ENCODE peak calls at places on chromosomes 13 and 19, in six cellular contexts. One of them, this sample, is unnamed.

GRCh38 chr19:10478476-10478875 is 24.7 kb downstream of the KEAP1 start:
- DNase-seq in GM20000: no peak
- DNase-seq in RWPE1: no peak
- DNase-seq in HL-60: no peak
- DNase-seq in B cell: no peak
- DNase-seq in cardiac muscle cell: no peak
- DNase-seq in this sample: no peak

GRCh38 chr19:37309834-37310575 is 60.9 kb upstream of the ZNF527 start:
- DNase-seq in GM20000: no peak
- DNase-seq in HL-60: peak; percentile 29
- DNase-seq in cardiac muscle cell: no peak
- DNase-seq in RWPE1: no peak
- DNase-seq in B cell: no peak
- DNase-seq in this sample: no peak

GRCh38 chr19:6568816-6569215 is 22.1 kb downstream of the CD70 start:
- DNase-seq in RWPE1: no peak
- DNase-seq in HL-60: no peak
- DNase-seq in cardiac muscle cell: peak; percentile 59
- DNase-seq in B cell: no peak
- DNase-seq in GM20000: no peak
- DNase-seq in this sample: no peak

GRCh38 chr13:83229574-83230300 is 652.5 kb downstream of the SLITRK1 start:
- DNase-seq in B cell: no peak
- DNase-seq in GM20000: no peak
- DNase-seq in RWPE1: no peak
- DNase-seq in HL-60: no peak
- DNase-seq in cardiac muscle cell: peak; percentile 20
- DNase-seq in this sample: no peak

GRCh38 chr19:44657211-44657921 is 13.7 kb downstream of the PVR start:
- DNase-seq in RWPE1: peak; percentile 54
- DNase-seq in HL-60: peak; percentile 72
- DNase-seq in B cell: peak; percentile 66
- DNase-seq in cardiac muscle cell: peak; percentile 82
- DNase-seq in GM20000: peak; percentile 80
- DNase-seq in this sample: peak; percentile 91

GRCh38 chr13:97256343-97256783 is 34.2 kb downstream of the MBNL2 start:
- DNase-seq in B cell: no peak
- DNase-seq in GM20000: no peak
- DNase-seq in RWPE1: peak; percentile 77
- DNase-seq in cardiac muscle cell: peak; percentile 95
- DNase-seq in HL-60: no peak
- DNase-seq in this sample: no peak

GRCh38 chr13:51950722-51951121 is 60.5 kb downstream of the ATP7B start:
- DNase-seq in B cell: no peak
- DNase-seq in cardiac muscle cell: peak; percentile 4
- DNase-seq in GM20000: no peak
- DNase-seq in RWPE1: no peak
- DNase-seq in HL-60: no peak
- DNase-seq in this sample: no peak

GRCh38 chr19:29596080-29596479 is 10.0 kb upstream of the POP4 start:
- DNase-seq in B cell: no peak
- DNase-seq in RWPE1: no peak
- DNase-seq in GM20000: no peak
- DNase-seq in cardiac muscle cell: no peak
- DNase-seq in HL-60: no peak
- DNase-seq in this sample: no peak

GRCh38 chr13:83065136-83065535 is 817.1 kb downstream of the SLITRK1 start:
- DNase-seq in cardiac muscle cell: peak; percentile 97
- DNase-seq in B cell: no peak
- DNase-seq in RWPE1: peak; percentile 0
- DNase-seq in HL-60: no peak
- DNase-seq in GM20000: no peak
- DNase-seq in this sample: no peak

GRCh38 chr19:39195755-39196154 is 1.0 kb upstream of the NCCRP1 start:
- DNase-seq in cardiac muscle cell: no peak
- DNase-seq in RWPE1: no peak
- DNase-seq in GM20000: no peak
- DNase-seq in HL-60: no peak
- DNase-seq in B cell: peak; percentile 25
- DNase-seq in this sample: no peak

GRCh38 chr19:39196860-39197562 is at the start of gene NCCRP1:
- DNase-seq in B cell: peak; percentile 51
- DNase-seq in cardiac muscle cell: no peak
- DNase-seq in HL-60: no peak
- DNase-seq in RWPE1: no peak
- DNase-seq in GM20000: no peak
- DNase-seq in this sample: no peak

GRCh38 chr19:39199025-39199424 is 2.3 kb downstream of the NCCRP1 start:
- DNase-seq in GM20000: no peak
- DNase-seq in RWPE1: no peak
- DNase-seq in B cell: peak; percentile 25
- DNase-seq in HL-60: no peak
- DNase-seq in cardiac muscle cell: peak; percentile 81
- DNase-seq in this sample: no peak

GRCh38 chr19:39196320-39196719 is 444 bp upstream of the NCCRP1 start:
- DNase-seq in cardiac muscle cell: no peak
- DNase-seq in RWPE1: no peak
- DNase-seq in HL-60: no peak
- DNase-seq in GM20000: no peak
- DNase-seq in B cell: no peak
- DNase-seq in this sample: no peak

GRCh38 chr19:39197808-39198207 is 1.0 kb downstream of the NCCRP1 start:
- DNase-seq in cardiac muscle cell: no peak
- DNase-seq in B cell: peak; percentile 15
- DNase-seq in HL-60: no peak
- DNase-seq in GM20000: no peak
- DNase-seq in RWPE1: peak; percentile 43
- DNase-seq in this sample: no peak
- TF ChIP-seq CTCF in cardiac muscle cell: no peak
- TF ChIP-seq CTCF in B cell: no peak
- TF ChIP-seq CTCF in HL-60: no peak
- TF ChIP-seq CTCF in GM20000: peak; percentile 3
- TF ChIP-seq CTCF in RWPE1: no peak
- TF ChIP-seq CTCF in this sample: no peak

GRCh38 chr13:43428545-43429287 is 358.1 kb downstream of the ENOX1 start:
- DNase-seq in RWPE1: no peak
- DNase-seq in cardiac muscle cell: no peak
- DNase-seq in HL-60: no peak
- DNase-seq in B cell: no peak
- DNase-seq in GM20000: no peak
- DNase-seq in this sample: no peak
- TF ChIP-seq CTCF in RWPE1: no peak
- TF ChIP-seq CTCF in cardiac muscle cell: no peak
- TF ChIP-seq CTCF in HL-60: no peak
- TF ChIP-seq CTCF in B cell: no peak
- TF ChIP-seq CTCF in GM20000: no peak
- TF ChIP-seq CTCF in this sample: no peak

DNA sequence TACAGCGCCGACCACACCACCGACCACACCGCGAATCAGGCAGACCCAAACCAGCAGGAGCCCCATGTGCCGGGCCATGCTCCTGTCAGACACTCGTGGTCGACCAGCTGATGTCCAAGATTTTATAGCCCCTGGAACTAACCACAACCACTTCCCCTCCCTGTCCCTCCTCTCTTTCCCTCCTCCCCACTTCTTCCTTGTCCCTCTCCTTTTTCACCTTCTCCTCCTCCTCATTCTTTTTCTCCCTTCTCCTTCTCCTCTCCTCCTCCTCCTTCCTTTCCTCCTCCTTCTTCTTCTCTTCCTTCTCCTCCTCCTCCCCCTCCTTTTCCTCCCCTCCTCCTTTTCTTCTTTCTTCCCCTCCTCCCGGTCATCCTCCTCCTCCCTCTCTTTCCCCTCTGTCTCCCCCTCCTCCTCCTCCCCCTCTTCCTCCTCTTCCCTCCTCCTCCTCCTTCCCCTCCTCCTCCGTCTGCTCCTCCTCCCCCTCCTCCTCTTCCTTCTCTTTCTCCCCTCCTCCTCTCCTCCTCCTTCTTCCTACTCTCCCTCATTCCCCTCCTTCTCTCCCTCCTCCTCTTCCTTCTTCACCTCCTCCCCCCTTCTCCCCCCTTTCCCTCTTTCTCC is 670 bp downstream of the BSPH1 start:
- DNase-seq in RWPE1: no peak
- DNase-seq in B cell: no peak
- DNase-seq in HL-60: no peak
- DNase-seq in GM20000: no peak
- DNase-seq in cardiac muscle cell: no peak
- DNase-seq in this sample: no peak
- TF ChIP-seq CTCF in RWPE1: no peak
- TF ChIP-seq CTCF in B cell: no peak
- TF ChIP-seq CTCF in HL-60: no peak
- TF ChIP-seq CTCF in GM20000: no peak
- TF ChIP-seq CTCF in cardiac muscle cell: no peak
- TF ChIP-seq CTCF in this sample: no peak

GRCh38 chr19:57282011-57282636 is 1.8 kb downstream of the ZNF460 start:
- DNase-seq in GM20000: no peak
- DNase-seq in cardiac muscle cell: no peak
- DNase-seq in B cell: no peak
- DNase-seq in RWPE1: peak; percentile 39
- DNase-seq in HL-60: no peak
- DNase-seq in this sample: peak; percentile 27

GRCh38 chr19:57280165-57280912 is at the start of gene ZNF460:
- DNase-seq in GM20000: peak; percentile 91
- DNase-seq in RWPE1: peak; percentile 95
- DNase-seq in cardiac muscle cell: peak; percentile 99
- DNase-seq in B cell: peak; percentile 92
- DNase-seq in HL-60: peak; percentile 97
- DNase-seq in this sample: peak; percentile 98

GRCh38 chr19:57276430-57276829 is 3.9 kb upstream of the ZNF460 start:
- DNase-seq in B cell: no peak
- DNase-seq in HL-60: no peak
- DNase-seq in cardiac muscle cell: no peak
- DNase-seq in GM20000: no peak
- DNase-seq in RWPE1: no peak
- DNase-seq in this sample: no peak

GRCh38 chr19:57280913-57281425 is 684 bp downstream of the ZNF460 start:
- DNase-seq in RWPE1: peak; percentile 13
- DNase-seq in B cell: peak; percentile 34
- DNase-seq in GM20000: no peak
- DNase-seq in cardiac muscle cell: no peak
- DNase-seq in HL-60: peak; percentile 50
- DNase-seq in this sample: no peak

DNA sequence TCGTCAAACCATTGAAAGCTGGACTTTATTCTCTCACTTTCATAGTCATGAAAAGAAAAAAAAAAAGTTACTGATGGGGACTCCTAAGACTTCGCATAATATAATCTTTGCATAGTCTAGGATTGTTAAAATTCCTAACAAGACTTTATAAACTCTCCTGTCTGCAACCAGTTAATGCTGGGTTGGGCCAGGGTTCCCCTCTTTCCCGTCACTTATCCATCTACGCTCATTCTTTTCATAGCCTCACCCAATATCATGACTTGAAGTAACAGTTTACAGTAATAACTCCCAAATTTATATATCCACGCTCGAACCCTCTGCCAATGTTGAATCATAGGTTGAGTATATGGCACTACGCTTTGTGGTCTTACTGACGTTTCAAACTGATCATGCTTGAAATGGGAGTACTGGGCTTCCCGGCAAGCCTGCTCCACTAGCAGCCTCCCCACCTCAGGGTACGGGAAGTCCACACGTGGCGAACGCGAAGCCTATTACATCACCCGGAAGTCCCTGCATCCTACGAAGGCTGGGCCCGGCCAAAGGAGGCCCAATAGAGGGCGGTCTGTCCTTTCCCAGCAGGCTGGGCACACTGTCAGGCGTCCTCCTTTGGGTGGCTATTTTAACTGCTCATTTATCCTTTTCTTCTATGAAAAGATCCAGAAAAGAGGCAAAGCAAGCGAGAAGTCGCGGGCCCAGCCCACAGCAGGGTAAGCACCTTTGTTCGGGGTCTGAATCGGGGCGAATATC is 694 bp upstream of the ZNF460 start:
- DNase-seq in GM20000: peak; percentile 82
- DNase-seq in RWPE1: peak; percentile 94
- DNase-seq in cardiac muscle cell: peak; percentile 98
- DNase-seq in HL-60: peak; percentile 94
- DNase-seq in B cell: peak; percentile 81
- DNase-seq in this sample: peak; percentile 97
- TF ChIP-seq CTCF in GM20000: peak; percentile 23
- TF ChIP-seq CTCF in RWPE1: peak; percentile 31
- TF ChIP-seq CTCF in cardiac muscle cell: peak; percentile 40
- TF ChIP-seq CTCF in HL-60: peak; percentile 7
- TF ChIP-seq CTCF in B cell: peak; percentile 26
- TF ChIP-seq CTCF in this sample: peak; percentile 51

DNA sequence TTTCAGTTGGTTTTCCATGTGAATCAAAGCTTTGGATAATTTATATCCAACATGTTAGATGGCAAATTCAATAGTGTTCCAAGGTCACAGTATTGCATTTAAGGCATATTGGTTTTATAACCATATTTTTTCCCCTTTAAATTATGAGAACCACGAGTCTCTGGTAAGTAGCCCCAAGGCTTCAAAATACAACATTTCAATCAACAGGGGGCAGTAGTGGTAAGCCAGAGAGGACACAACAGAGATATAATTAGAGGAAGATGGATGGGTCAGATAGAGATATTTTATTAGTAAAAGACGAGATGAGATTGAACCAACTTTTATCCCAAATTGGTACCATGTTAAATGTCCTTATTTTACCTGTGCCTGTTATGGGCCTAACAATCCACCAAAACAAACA is 53.1 kb downstream of the KL start:
- DNase-seq in cardiac muscle cell: no peak
- DNase-seq in HL-60: no peak
- DNase-seq in B cell: no peak
- DNase-seq in GM20000: peak; percentile 25
- DNase-seq in RWPE1: no peak
- DNase-seq in this sample: no peak
- TF ChIP-seq CTCF in cardiac muscle cell: peak; percentile 7
- TF ChIP-seq CTCF in HL-60: no peak
- TF ChIP-seq CTCF in B cell: no peak
- TF ChIP-seq CTCF in GM20000: peak; percentile 30
- TF ChIP-seq CTCF in RWPE1: no peak
- TF ChIP-seq CTCF in this sample: peak; percentile 11